ENCODE peak calls at places on chromosome 4, in five cellular contexts. V, J, B, H and U are unnamed samples.

GRCh38 chr4:142778908-142779307 is 67.2 kb downstream of the INPP4B start:
- DNase-seq in V (no peak), J (no peak), B (no peak), H (no peak), U (no peak)

GRCh38 chr4:72909461-72909860 is 160.1 kb downstream of the COX18 start:
- DNase-seq in V (no peak), J (peak), B (peak), H (no peak), U (no peak)

GRCh38 chr4:185589067-185589844 is 53.9 kb upstream of the PDLIM3 start:
- DNase-seq in V (no peak), J (no peak), B (no peak), H (no peak), U (no peak)

GRCh38 chr4:56286763-56287162 is 100.5 kb downstream of the AASDH start:
- DNase-seq in V (no peak), J (no peak), B (no peak), H (no peak), U (no peak)

GRCh38 chr4:72067051-72067450 is 35.3 kb downstream of the NPFFR2 start:
- DNase-seq in V (no peak), J (no peak), B (no peak), H (peak), U (no peak)

GRCh38 chr4:157804986-157805385 is 367.8 kb downstream of the GASK1B start:
- DNase-seq in V (no peak), J (peak), B (no peak), H (no peak), U (no peak)

GRCh38 chr4:57190651-57191481 is 80.7 kb upstream of the IGFBP7 start:
- DNase-seq in V (no peak), J (peak), B (peak), H (no peak), U (no peak)

GRCh38 chr4:73721901-73722300 is 18.5 kb upstream of the CXCL8 start:
- DNase-seq in V (no peak), J (no peak), B (no peak), H (no peak), U (no peak)

GRCh38 chr4:38857354-38858096 is 908 bp upstream of the TLR6 start:
- DNase-seq in V (no peak), J (no peak), B (peak), H (no peak), U (no peak)

GRCh38 chr4:74997942-74998341 is 65.0 kb downstream of the PARM1 start:
- DNase-seq in V (no peak), J (no peak), B (no peak), H (no peak), U (no peak)
- H3K4me3 ChIP-seq in V (no peak), J (no peak), B (no peak), H (no peak), U (no peak)

DNA sequence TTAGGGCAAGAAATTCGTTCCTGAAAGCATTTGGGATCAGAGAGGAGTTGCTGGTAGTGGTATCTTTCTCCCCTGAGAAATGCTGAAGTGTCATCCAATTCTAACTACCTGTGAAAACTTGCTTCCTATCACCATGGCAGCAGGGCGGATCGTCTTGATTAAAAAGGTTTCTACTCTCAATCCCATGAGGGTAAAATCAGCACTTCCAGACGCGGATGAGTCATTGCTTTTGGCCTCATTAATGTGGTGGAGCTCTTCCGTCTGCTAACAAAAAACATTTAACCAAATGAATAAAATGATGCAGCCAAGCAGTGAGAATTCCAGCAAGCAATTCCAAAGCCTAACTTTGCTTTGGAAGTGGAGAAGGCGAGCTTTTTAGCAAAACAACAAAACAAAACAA is 325.6 kb downstream of the CAMK2D start:
- DNase-seq in V (no peak), J (no peak), B (no peak), H (no peak), U (peak)
- H3K27ac ChIP-seq in V (peak), J (no peak), B (no peak), H (peak), U (no peak)

DNA sequence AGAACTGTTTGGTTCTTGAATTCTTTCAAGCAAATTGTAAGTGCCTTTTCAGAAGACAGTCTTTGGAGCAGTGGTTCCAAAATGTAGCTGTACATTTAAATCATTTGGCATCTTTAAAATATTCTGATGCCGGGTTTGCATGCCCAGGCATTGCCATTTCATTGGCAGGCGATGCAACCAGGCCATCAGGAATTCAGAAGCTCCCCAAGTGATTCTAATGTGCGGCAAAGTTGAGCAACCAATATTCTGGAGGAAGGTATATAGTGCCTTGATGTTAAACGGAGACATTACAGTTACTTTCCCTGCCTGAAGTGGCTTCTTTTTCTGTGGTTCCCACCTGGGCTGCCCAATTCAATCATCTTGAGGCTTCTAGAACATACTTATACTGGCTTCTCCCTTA is 68.8 kb upstream of the PGM2 start:
- DNase-seq in V (no peak), J (no peak), B (no peak), H (no peak), U (no peak)
- H3K4me3 ChIP-seq in V (no peak), J (no peak), B (no peak), H (no peak), U (no peak)

GRCh38 chr4:7960017-7960789 is 20.5 kb upstream of the AFAP1 start:
- DNase-seq in V (no peak), J (no peak), B (no peak), H (no peak), U (no peak)

GRCh38 chr4:7959066-7959465 is 19.4 kb upstream of the AFAP1 start:
- DNase-seq in V (peak), J (no peak), B (no peak), H (no peak), U (no peak)

GRCh38 chr4:7955393-7955792 is 15.7 kb upstream of the AFAP1 start:
- DNase-seq in V (no peak), J (peak), B (no peak), H (no peak), U (no peak)

GRCh38 chr4:7956306-7957112 is 16.8 kb upstream of the AFAP1 start:
- DNase-seq in V (peak), J (no peak), B (no peak), H (no peak), U (no peak)

DNA sequence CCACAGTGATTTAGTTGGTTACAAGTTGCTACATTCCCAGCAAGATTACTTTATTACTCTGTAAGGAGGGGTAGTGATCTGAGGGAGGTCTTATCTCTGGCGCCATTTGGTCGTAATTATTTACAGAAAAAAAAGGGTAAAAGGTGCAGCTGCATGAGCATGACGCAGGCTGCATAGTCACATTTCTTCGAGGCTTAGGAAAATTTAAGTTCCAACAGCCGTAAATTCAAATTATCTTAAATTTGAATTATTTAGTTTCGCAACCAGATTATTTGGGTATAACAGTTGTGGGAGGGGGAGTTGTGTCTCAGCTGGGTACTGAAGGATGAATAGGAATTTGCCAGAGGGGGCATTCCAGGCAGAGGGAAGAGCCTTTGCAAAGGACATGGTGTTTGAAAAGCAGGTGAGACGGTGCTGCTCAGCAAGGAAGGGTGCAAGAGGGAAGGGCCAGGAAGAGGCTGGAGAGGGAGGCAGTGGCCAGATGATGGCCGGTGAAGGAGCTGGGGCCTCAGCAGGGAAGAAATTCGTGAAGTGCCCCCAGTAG is 17.5 kb upstream of the AFAP1 start:
- DNase-seq in V (peak), J (no peak), B (no peak), H (no peak), U (no peak)
- H3K27ac ChIP-seq in V (no peak), J (no peak), B (no peak), H (no peak), U (no peak)

DNA sequence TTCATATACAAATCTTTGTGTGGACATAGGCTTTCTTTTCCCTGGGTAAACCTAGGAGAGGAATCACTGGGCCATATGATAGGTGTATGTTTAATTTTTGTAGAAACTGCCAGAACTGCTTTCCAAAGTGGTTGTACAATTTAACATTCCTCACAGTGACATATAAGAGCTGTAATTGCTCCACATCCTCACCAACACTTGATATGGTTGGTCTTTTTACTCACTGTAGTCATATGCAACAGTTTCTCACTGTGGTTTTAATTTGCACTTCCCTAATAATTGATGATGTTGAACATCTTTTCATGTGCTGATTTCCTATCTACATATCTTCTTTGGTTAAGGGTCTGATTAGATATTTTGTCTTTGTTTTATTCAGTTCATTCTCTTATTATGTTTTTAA is 24.5 kb upstream of the PAPSS1 start:
- DNase-seq in V (no peak), J (no peak), B (no peak), H (no peak), U (no peak)
- H3K4me3 ChIP-seq in V (no peak), J (no peak), B (no peak), H (no peak), U (no peak)

GRCh38 chr4:76601791-76602190 is 166.8 kb downstream of the SHROOM3 start:
- DNase-seq in V (no peak), J (no peak), B (peak), H (no peak), U (no peak)
- H3K27ac ChIP-seq in V (no peak), J (no peak), B (no peak), H (peak), U (no peak)